ENCODE peak calls at places on chromosomes 6 and 20, in ten cellular contexts. One of them, this sample, is unnamed.

GRCh38 chr20:24376523-24377085 is 92.8 kb upstream of the SYNDIG1 start:
- DNase-seq in NT2/D1: no peak
- DNase-seq in brain microvascular endothelial cell: no peak
- DNase-seq in cardiac fibroblast: peak
- DNase-seq in AG04449: peak
- DNase-seq in mesendoderm: no peak
- DNase-seq in skeletal muscle cell: no peak
- DNase-seq in PC-3: no peak
- DNase-seq in GM23248: peak
- DNase-seq in PC-9: no peak
- DNase-seq in this sample: peak

GRCh38 chr6:152386131-152386530 is 251.0 kb downstream of the SYNE1 start:
- DNase-seq in NT2/D1: no peak
- DNase-seq in brain microvascular endothelial cell: no peak
- DNase-seq in cardiac fibroblast: no peak
- DNase-seq in AG04449: no peak
- DNase-seq in mesendoderm: no peak
- DNase-seq in skeletal muscle cell: no peak
- DNase-seq in PC-3: no peak
- DNase-seq in GM23248: peak
- DNase-seq in PC-9: no peak
- DNase-seq in this sample: no peak

GRCh38 chr20:42341654-42342053 is 723.5 kb upstream of the CHD6 start:
- DNase-seq in NT2/D1: no peak
- DNase-seq in brain microvascular endothelial cell: no peak
- DNase-seq in cardiac fibroblast: no peak
- DNase-seq in AG04449: no peak
- DNase-seq in mesendoderm: no peak
- DNase-seq in skeletal muscle cell: no peak
- DNase-seq in PC-3: no peak
- DNase-seq in GM23248: no peak
- DNase-seq in PC-9: no peak
- DNase-seq in this sample: no peak

GRCh38 chr6:32291549-32291948 is 67.7 kb upstream of the NOTCH4 start:
- DNase-seq in NT2/D1: no peak
- DNase-seq in brain microvascular endothelial cell: no peak
- DNase-seq in cardiac fibroblast: no peak
- DNase-seq in AG04449: no peak
- DNase-seq in mesendoderm: no peak
- DNase-seq in skeletal muscle cell: no peak
- DNase-seq in PC-3: no peak
- DNase-seq in GM23248: no peak
- DNase-seq in PC-9: no peak
- DNase-seq in this sample: no peak

GRCh38 chr20:51352790-51353189 is 189.7 kb downstream of the NFATC2 start:
- DNase-seq in NT2/D1: no peak
- DNase-seq in brain microvascular endothelial cell: no peak
- DNase-seq in cardiac fibroblast: no peak
- DNase-seq in AG04449: no peak
- DNase-seq in mesendoderm: no peak
- DNase-seq in skeletal muscle cell: no peak
- DNase-seq in PC-3: no peak
- DNase-seq in GM23248: no peak
- DNase-seq in PC-9: no peak
- DNase-seq in this sample: no peak

GRCh38 chr6:138722425-138723371 is 50.9 kb upstream of the CCDC28A start:
- DNase-seq in NT2/D1: peak
- DNase-seq in brain microvascular endothelial cell: peak
- DNase-seq in cardiac fibroblast: peak
- DNase-seq in AG04449: peak
- DNase-seq in mesendoderm: peak
- DNase-seq in skeletal muscle cell: peak
- DNase-seq in PC-3: peak
- DNase-seq in GM23248: peak
- DNase-seq in PC-9: no peak
- DNase-seq in this sample: peak

GRCh38 chr20:57678340-57678739 is 31.5 kb downstream of the PMEPA1 start:
- DNase-seq in NT2/D1: no peak
- DNase-seq in brain microvascular endothelial cell: no peak
- DNase-seq in cardiac fibroblast: no peak
- DNase-seq in AG04449: no peak
- DNase-seq in mesendoderm: no peak
- DNase-seq in skeletal muscle cell: no peak
- DNase-seq in PC-3: no peak
- DNase-seq in GM23248: no peak
- DNase-seq in PC-9: no peak
- DNase-seq in this sample: no peak

GRCh38 chr6:89836637-89837222 is 7.0 kb downstream of the CASP8AP2 start:
- DNase-seq in NT2/D1: no peak
- DNase-seq in brain microvascular endothelial cell: no peak
- DNase-seq in cardiac fibroblast: no peak
- DNase-seq in AG04449: no peak
- DNase-seq in mesendoderm: no peak
- DNase-seq in skeletal muscle cell: no peak
- DNase-seq in PC-3: no peak
- DNase-seq in GM23248: no peak
- DNase-seq in PC-9: no peak
- DNase-seq in this sample: no peak

GRCh38 chr20:58719971-58720371 is 27.4 kb downstream of the NPEPL1 start:
- DNase-seq in NT2/D1: no peak
- DNase-seq in brain microvascular endothelial cell: no peak
- DNase-seq in cardiac fibroblast: no peak
- DNase-seq in AG04449: no peak
- DNase-seq in mesendoderm: no peak
- DNase-seq in skeletal muscle cell: no peak
- DNase-seq in PC-3: peak
- DNase-seq in GM23248: no peak
- DNase-seq in PC-9: no peak
- DNase-seq in this sample: no peak

GRCh38 chr20:25046181-25046641 is 11.7 kb downstream of the ACSS1 start:
- DNase-seq in NT2/D1: no peak
- DNase-seq in brain microvascular endothelial cell: no peak
- DNase-seq in cardiac fibroblast: no peak
- DNase-seq in AG04449: no peak
- DNase-seq in mesendoderm: no peak
- DNase-seq in skeletal muscle cell: no peak
- DNase-seq in PC-3: no peak
- DNase-seq in GM23248: no peak
- DNase-seq in PC-9: no peak
- DNase-seq in this sample: no peak

GRCh38 chr6:39794231-39794630 is 2.1 kb downstream of the DAAM2 start:
- DNase-seq in NT2/D1: no peak
- DNase-seq in brain microvascular endothelial cell: no peak
- DNase-seq in cardiac fibroblast: no peak
- DNase-seq in AG04449: no peak
- DNase-seq in mesendoderm: peak
- DNase-seq in skeletal muscle cell: no peak
- DNase-seq in PC-3: no peak
- DNase-seq in GM23248: no peak
- DNase-seq in PC-9: no peak
- DNase-seq in this sample: no peak

GRCh38 chr6:133833905-133834304 is 55.0 kb upstream of the TCF21 start:
- DNase-seq in NT2/D1: no peak
- DNase-seq in brain microvascular endothelial cell: no peak
- DNase-seq in cardiac fibroblast: no peak
- DNase-seq in AG04449: no peak
- DNase-seq in mesendoderm: no peak
- DNase-seq in skeletal muscle cell: no peak
- DNase-seq in PC-3: no peak
- DNase-seq in GM23248: no peak
- DNase-seq in PC-9: no peak
- DNase-seq in this sample: no peak

GRCh38 chr6:142313284-142313683 is 11.5 kb downstream of the ADGRG6 start:
- DNase-seq in NT2/D1: no peak
- DNase-seq in brain microvascular endothelial cell: peak
- DNase-seq in cardiac fibroblast: peak
- DNase-seq in AG04449: no peak
- DNase-seq in mesendoderm: no peak
- DNase-seq in skeletal muscle cell: no peak
- DNase-seq in PC-3: no peak
- DNase-seq in GM23248: peak
- DNase-seq in PC-9: no peak
- DNase-seq in this sample: no peak

GRCh38 chr6:128161839-128162238 is 261.0 kb upstream of the THEMIS start:
- DNase-seq in NT2/D1: no peak
- DNase-seq in brain microvascular endothelial cell: no peak
- DNase-seq in cardiac fibroblast: no peak
- DNase-seq in AG04449: no peak
- DNase-seq in mesendoderm: no peak
- DNase-seq in skeletal muscle cell: no peak
- DNase-seq in PC-3: no peak
- DNase-seq in GM23248: no peak
- DNase-seq in PC-9: no peak
- DNase-seq in this sample: no peak

GRCh38 chr20:6094038-6094437 is 28.8 kb downstream of the FERMT1 start:
- DNase-seq in NT2/D1: no peak
- DNase-seq in brain microvascular endothelial cell: no peak
- DNase-seq in cardiac fibroblast: no peak
- DNase-seq in AG04449: no peak
- DNase-seq in mesendoderm: no peak
- DNase-seq in skeletal muscle cell: no peak
- DNase-seq in PC-3: no peak
- DNase-seq in GM23248: no peak
- DNase-seq in PC-9: no peak
- DNase-seq in this sample: no peak

GRCh38 chr6:117615981-117616961 is 14.0 kb upstream of the GOPC start:
- DNase-seq in NT2/D1: peak
- DNase-seq in brain microvascular endothelial cell: peak
- DNase-seq in cardiac fibroblast: peak
- DNase-seq in AG04449: peak
- DNase-seq in mesendoderm: peak
- DNase-seq in skeletal muscle cell: peak
- DNase-seq in PC-3: no peak
- DNase-seq in GM23248: peak
- DNase-seq in PC-9: peak
- DNase-seq in this sample: peak

GRCh38 chr6:18501313-18502013 is 114.3 kb downstream of the RNF144B start:
- DNase-seq in NT2/D1: no peak
- DNase-seq in brain microvascular endothelial cell: peak
- DNase-seq in cardiac fibroblast: peak
- DNase-seq in AG04449: peak
- DNase-seq in mesendoderm: no peak
- DNase-seq in skeletal muscle cell: peak
- DNase-seq in PC-3: no peak
- DNase-seq in GM23248: peak
- DNase-seq in PC-9: peak
- DNase-seq in this sample: peak

GRCh38 chr6:28537065-28537464 is 11.4 kb downstream of the GPX5 start:
- DNase-seq in NT2/D1: no peak
- DNase-seq in brain microvascular endothelial cell: peak
- DNase-seq in cardiac fibroblast: peak
- DNase-seq in AG04449: no peak
- DNase-seq in mesendoderm: peak
- DNase-seq in skeletal muscle cell: no peak
- DNase-seq in PC-3: no peak
- DNase-seq in GM23248: peak
- DNase-seq in PC-9: no peak
- DNase-seq in this sample: no peak
- H3K4me3 ChIP-seq in NT2/D1: no peak
- H3K4me3 ChIP-seq in brain microvascular endothelial cell: peak
- H3K4me3 ChIP-seq in cardiac fibroblast: no peak
- H3K4me3 ChIP-seq in AG04449: no peak
- H3K4me3 ChIP-seq in mesendoderm: peak
- H3K4me3 ChIP-seq in skeletal muscle cell: peak
- H3K4me3 ChIP-seq in PC-3: no peak
- H3K4me3 ChIP-seq in GM23248: peak
- H3K4me3 ChIP-seq in PC-9: no peak
- H3K4me3 ChIP-seq in this sample: peak

GRCh38 chr6:159494633-159495023 is 198.4 kb downstream of the SOD2 start:
- DNase-seq in NT2/D1: no peak
- DNase-seq in brain microvascular endothelial cell: no peak
- DNase-seq in cardiac fibroblast: no peak
- DNase-seq in AG04449: no peak
- DNase-seq in mesendoderm: no peak
- DNase-seq in skeletal muscle cell: no peak
- DNase-seq in PC-3: no peak
- DNase-seq in GM23248: no peak
- DNase-seq in PC-9: no peak
- DNase-seq in this sample: no peak
- H3K4me3 ChIP-seq in NT2/D1: no peak
- H3K4me3 ChIP-seq in brain microvascular endothelial cell: no peak
- H3K4me3 ChIP-seq in cardiac fibroblast: no peak
- H3K4me3 ChIP-seq in AG04449: no peak
- H3K4me3 ChIP-seq in mesendoderm: no peak
- H3K4me3 ChIP-seq in skeletal muscle cell: no peak
- H3K4me3 ChIP-seq in PC-3: no peak
- H3K4me3 ChIP-seq in GM23248: no peak
- H3K4me3 ChIP-seq in PC-9: no peak
- H3K4me3 ChIP-seq in this sample: no peak

GRCh38 chr6:28634406-28634757 is 108.7 kb downstream of the GPX5 start:
- DNase-seq in NT2/D1: no peak
- DNase-seq in brain microvascular endothelial cell: no peak
- DNase-seq in cardiac fibroblast: no peak
- DNase-seq in AG04449: no peak
- DNase-seq in mesendoderm: no peak
- DNase-seq in skeletal muscle cell: no peak
- DNase-seq in PC-3: no peak
- DNase-seq in GM23248: no peak
- DNase-seq in PC-9: no peak
- DNase-seq in this sample: no peak

GRCh38 chr6:28638915-28639314 is 113.2 kb downstream of the GPX5 start:
- DNase-seq in NT2/D1: no peak
- DNase-seq in brain microvascular endothelial cell: no peak
- DNase-seq in cardiac fibroblast: no peak
- DNase-seq in AG04449: no peak
- DNase-seq in mesendoderm: no peak
- DNase-seq in skeletal muscle cell: no peak
- DNase-seq in PC-3: no peak
- DNase-seq in GM23248: no peak
- DNase-seq in PC-9: no peak
- DNase-seq in this sample: no peak

GRCh38 chr6:28634758-28635546 is 109.3 kb downstream of the GPX5 start:
- DNase-seq in NT2/D1: no peak
- DNase-seq in brain microvascular endothelial cell: no peak
- DNase-seq in cardiac fibroblast: peak
- DNase-seq in AG04449: no peak
- DNase-seq in mesendoderm: peak
- DNase-seq in skeletal muscle cell: no peak
- DNase-seq in PC-3: peak
- DNase-seq in GM23248: peak
- DNase-seq in PC-9: no peak
- DNase-seq in this sample: no peak

GRCh38 chr6:28633445-28634215 is 107.9 kb downstream of the GPX5 start:
- DNase-seq in NT2/D1: no peak
- DNase-seq in brain microvascular endothelial cell: no peak
- DNase-seq in cardiac fibroblast: no peak
- DNase-seq in AG04449: no peak
- DNase-seq in mesendoderm: peak
- DNase-seq in skeletal muscle cell: no peak
- DNase-seq in PC-3: no peak
- DNase-seq in GM23248: no peak
- DNase-seq in PC-9: no peak
- DNase-seq in this sample: no peak

GRCh38 chr6:28635547-28636158 is 110.0 kb downstream of the GPX5 start:
- DNase-seq in NT2/D1: no peak
- DNase-seq in brain microvascular endothelial cell: no peak
- DNase-seq in cardiac fibroblast: no peak
- DNase-seq in AG04449: no peak
- DNase-seq in mesendoderm: no peak
- DNase-seq in skeletal muscle cell: no peak
- DNase-seq in PC-3: no peak
- DNase-seq in GM23248: peak
- DNase-seq in PC-9: no peak
- DNase-seq in this sample: no peak
- H3K4me3 ChIP-seq in NT2/D1: peak
- H3K4me3 ChIP-seq in brain microvascular endothelial cell: peak
- H3K4me3 ChIP-seq in cardiac fibroblast: peak
- H3K4me3 ChIP-seq in AG04449: peak
- H3K4me3 ChIP-seq in mesendoderm: peak
- H3K4me3 ChIP-seq in skeletal muscle cell: peak
- H3K4me3 ChIP-seq in PC-3: peak
- H3K4me3 ChIP-seq in GM23248: peak
- H3K4me3 ChIP-seq in PC-9: peak
- H3K4me3 ChIP-seq in this sample: peak

GRCh38 chr6:157323114-157323923 is at the start of gene TMEM242:
- DNase-seq in NT2/D1: peak
- DNase-seq in brain microvascular endothelial cell: peak
- DNase-seq in cardiac fibroblast: peak
- DNase-seq in AG04449: peak
- DNase-seq in mesendoderm: peak
- DNase-seq in skeletal muscle cell: peak
- DNase-seq in PC-3: peak
- DNase-seq in GM23248: peak
- DNase-seq in PC-9: peak
- DNase-seq in this sample: peak
- H3K4me3 ChIP-seq in NT2/D1: peak
- H3K4me3 ChIP-seq in brain microvascular endothelial cell: peak
- H3K4me3 ChIP-seq in cardiac fibroblast: peak
- H3K4me3 ChIP-seq in AG04449: peak
- H3K4me3 ChIP-seq in mesendoderm: peak
- H3K4me3 ChIP-seq in skeletal muscle cell: peak
- H3K4me3 ChIP-seq in PC-3: peak
- H3K4me3 ChIP-seq in GM23248: peak
- H3K4me3 ChIP-seq in PC-9: peak
- H3K4me3 ChIP-seq in this sample: peak